ENCODE peak calls at places on chromosomes 11 and 22, in seven cellular contexts. Q is prostate gland, X is cardiac muscle cell, C is astrocyte of the spinal cord, F is colonic mucosa, N is ovary, V is GM23248. Y is an unnamed sample.

GRCh38 chr11:1628506-1629325 is 859 bp upstream of the KRTAP5-5 start:
- DNase-seq in Q (no peak), X (peak; percentile 75), C (peak; percentile 15), F (peak; percentile 63), N (no peak), V (peak; percentile 59), Y (peak; percentile 37)

GRCh38 chr11:129917231-129917630 is 21.9 kb upstream of the NFRKB start:
- DNase-seq in Q (no peak), X (no peak), C (peak; percentile 46), F (no peak), N (no peak), V (peak; percentile 34), Y (no peak)

GRCh38 chr22:26479043-26479791 is 4.4 kb downstream of the HPS4 start:
- DNase-seq in Q (peak; percentile 29), X (no peak), C (no peak), F (no peak), N (no peak), V (no peak), Y (peak; percentile 42)

GRCh38 chr11:111435046-111435698 is 56.1 kb upstream of the POU2AF1 start:
- DNase-seq in Q (peak; percentile 45), X (no peak), C (no peak), F (no peak), N (no peak), V (no peak), Y (no peak)

GRCh38 chr11:3655548-3655947 is 10.6 kb downstream of the ART1 start:
- DNase-seq in Q (no peak), X (no peak), C (no peak), F (no peak), N (no peak), V (no peak), Y (no peak)

GRCh38 chr11:116693206-116694016 is 79.4 kb downstream of the BUD13 start:
- DNase-seq in Q (no peak), X (no peak), C (no peak), F (peak; percentile 69), N (no peak), V (no peak), Y (peak; percentile 92)

GRCh38 chr11:35419713-35420333 is 465 bp upstream of the SLC1A2 start:
- DNase-seq in Q (no peak), X (peak; percentile 13), C (no peak), F (no peak), N (no peak), V (peak; percentile 52), Y (no peak)

GRCh38 chr11:85627332-85627997 is at the start of gene DLG2:
- DNase-seq in Q (peak; percentile 12), X (peak; percentile 46), C (peak; percentile 35), F (peak; percentile 39), N (no peak), V (peak; percentile 79), Y (peak; percentile 38)

GRCh38 chr11:12581923-12582322 is 92.3 kb upstream of the TEAD1 start:
- DNase-seq in Q (no peak), X (peak; percentile 71), C (peak; percentile 81), F (no peak), N (no peak), V (peak; percentile 96), Y (peak; percentile 17)

GRCh38 chr22:42863349-42863911 is 6.4 kb upstream of the ARFGAP3 start:
- DNase-seq in Q (no peak), X (no peak), C (peak; percentile 95), F (no peak), N (no peak), V (peak; percentile 68), Y (no peak)

GRCh38 chr11:85295872-85296271 is 331.3 kb downstream of the DLG2 start:
- DNase-seq in Q (no peak), X (no peak), C (no peak), F (no peak), N (no peak), V (no peak), Y (no peak)

GRCh38 chr11:106858200-106858599 is 160.1 kb downstream of the GUCY1A2 start:
- DNase-seq in Q (no peak), X (no peak), C (no peak), F (no peak), N (no peak), V (no peak), Y (no peak)

GRCh38 chr11:64362339-64362738 is 3.4 kb downstream of the RPS6KA4 start:
- DNase-seq in Q (no peak), X (no peak), C (no peak), F (no peak), N (no peak), V (no peak), Y (no peak)

GRCh38 chr11:64359712-64360402 is 895 bp downstream of the RPS6KA4 start:
- DNase-seq in Q (no peak), X (no peak), C (no peak), F (no peak), N (no peak), V (peak; percentile 16), Y (peak; percentile 42)

GRCh38 chr11:64358907-64359711 is at the start of gene RPS6KA4:
- DNase-seq in Q (peak; percentile 56), X (peak; percentile 84), C (peak; percentile 58), F (peak; percentile 61), N (peak; percentile 60), V (peak; percentile 92), Y (peak; percentile 74)

GRCh38 chr11:64361659-64362058 is 2.7 kb downstream of the RPS6KA4 start:
- DNase-seq in Q (no peak), X (no peak), C (no peak), F (no peak), N (no peak), V (no peak), Y (no peak)

DNA sequence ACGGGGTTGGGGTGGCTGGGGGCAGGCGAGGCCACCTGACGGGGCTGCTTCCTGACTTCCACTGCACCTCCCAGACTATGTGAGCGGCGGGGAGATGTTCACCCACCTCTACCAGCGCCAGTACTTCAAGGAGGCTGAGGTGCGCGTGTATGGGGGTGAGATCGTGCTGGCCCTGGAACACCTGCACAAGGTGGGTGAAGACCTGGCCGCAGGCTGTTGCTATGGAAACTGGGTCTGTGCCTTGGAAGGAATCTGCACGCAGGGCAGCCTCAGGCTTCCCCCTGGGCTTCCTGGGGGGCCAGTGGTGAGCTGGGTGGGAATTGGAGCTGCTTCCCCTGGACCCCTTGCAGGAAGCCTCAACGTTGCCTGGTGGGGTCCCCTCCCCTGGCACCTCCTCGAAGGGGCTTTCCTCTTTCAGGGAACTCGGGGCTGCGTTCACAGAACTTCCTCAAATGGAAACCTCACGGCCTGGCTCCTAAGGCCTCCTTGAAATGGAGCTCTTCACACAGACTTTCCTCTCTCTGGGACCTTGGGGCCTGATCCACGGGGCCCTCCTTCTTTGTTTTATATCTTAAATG is 1.5 kb downstream of the RPS6KA4 start:
- DNase-seq in Q (no peak), X (no peak), C (no peak), F (no peak), N (no peak), V (no peak), Y (no peak)
- H3K4me3 ChIP-seq in Q (peak overlapping the region; percentile 75), X (no peak overlapping the region), C (peak overlapping the region; percentile 56), F (peak overlapping the region; percentile 93), N (no peak overlapping the region), V (no peak overlapping the region), Y (no peak overlapping the region)

GRCh38 chr11:64802370-64803162 is 448 bp downstream of the MAP4K2 start:
- DNase-seq in Q (no peak), X (no peak), C (no peak), F (peak; percentile 38), N (no peak), V (no peak), Y (no peak)

GRCh38 chr11:64803163-64803845 is at the start of gene MAP4K2:
- DNase-seq in Q (peak; percentile 87), X (peak; percentile 93), C (peak; percentile 75), F (peak; percentile 88), N (peak; percentile 90), V (peak; percentile 96), Y (peak; percentile 88)

GRCh38 chr11:64800633-64801464 is 2.2 kb downstream of the MAP4K2 start:
- DNase-seq in Q (no peak), X (no peak), C (no peak), F (no peak), N (no peak), V (no peak), Y (no peak)

GRCh38 chr11:64799925-64800632 is 2.9 kb downstream of the MAP4K2 start:
- DNase-seq in Q (no peak), X (no peak), C (no peak), F (no peak), N (no peak), V (no peak), Y (no peak)

GRCh38 chr11:64801591-64802369 is 1.2 kb downstream of the MAP4K2 start:
- DNase-seq in Q (no peak), X (no peak), C (no peak), F (no peak), N (no peak), V (no peak), Y (no peak)
- H3K4me3 ChIP-seq in Q (no peak overlapping the region), X (no peak overlapping the region), C (peak overlapping the region; percentile 49), F (peak overlapping the region; percentile 46), N (no peak overlapping the region), V (no peak overlapping the region), Y (no peak overlapping the region)

GRCh38 chr11:57651408-57651807 is 1.7 kb upstream of the YPEL4 start:
- DNase-seq in Q (no peak), X (no peak), C (no peak), F (no peak), N (no peak), V (no peak), Y (no peak)

GRCh38 chr11:57649826-57650738 is at the start of gene YPEL4:
- DNase-seq in Q (no peak), X (peak; percentile 63), C (peak; percentile 77), F (no peak), N (peak; percentile 70), V (peak; percentile 88), Y (peak; percentile 51)

GRCh38 chr11:57653162-57653561 is 3.5 kb upstream of the YPEL4 start:
- DNase-seq in Q (no peak), X (no peak), C (no peak), F (no peak), N (no peak), V (no peak), Y (no peak)

GRCh38 chr11:57648791-57649735 is 649 bp downstream of the YPEL4 start:
- DNase-seq in Q (no peak), X (peak; percentile 37), C (no peak), F (no peak), N (no peak), V (peak; percentile 68), Y (no peak)

GRCh38 chr11:57650739-57651090 is 1.0 kb upstream of the YPEL4 start:
- DNase-seq in Q (no peak), X (no peak), C (no peak), F (no peak), N (no peak), V (no peak), Y (no peak)
- H3K4me3 ChIP-seq in Q (no peak overlapping the region), X (peak overlapping the region; percentile 26), C (no peak overlapping the region), F (no peak overlapping the region), N (no peak overlapping the region), V (no peak overlapping the region), Y (no peak overlapping the region)

DNA sequence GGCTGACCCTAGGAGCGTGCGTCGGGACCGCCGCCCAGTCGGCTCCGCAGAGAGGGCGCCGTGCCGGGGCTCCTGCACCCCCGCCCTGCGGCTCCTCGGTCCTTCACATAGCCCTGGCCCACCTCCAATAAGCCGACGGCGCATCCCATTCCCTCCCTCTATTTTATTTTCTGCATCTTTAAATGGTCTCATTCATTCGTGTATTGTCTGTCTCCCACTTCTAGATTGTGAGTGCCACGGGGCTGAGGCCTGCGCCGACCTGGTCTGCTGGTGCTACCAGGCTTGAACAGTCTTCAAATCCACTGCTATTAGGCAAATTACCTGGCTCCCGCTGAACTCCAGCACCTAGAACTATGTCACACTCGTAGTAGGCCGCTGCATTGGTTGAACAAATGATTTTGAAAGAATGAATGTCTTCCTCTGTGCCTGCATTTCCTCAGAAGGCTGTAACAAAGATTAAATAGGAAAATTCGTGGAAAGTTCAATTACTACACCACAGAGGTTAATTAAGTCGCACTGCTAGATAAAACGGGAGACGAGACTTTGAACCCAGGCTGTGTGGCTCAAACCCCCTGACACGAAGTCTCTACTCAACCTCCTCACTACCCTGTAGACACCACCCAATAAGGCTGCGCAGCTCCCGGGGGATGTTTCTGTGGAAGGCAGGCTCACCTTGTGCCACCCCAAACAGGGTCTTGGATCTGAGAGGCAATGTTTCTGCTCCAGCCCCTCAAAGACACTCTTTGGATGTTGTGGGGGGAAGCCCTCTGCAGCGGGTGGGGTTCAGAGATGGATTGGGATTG is 1.2 kb upstream of the PPP1R14B start:
- DNase-seq in Q (no peak), X (no peak), C (no peak), F (no peak), N (no peak), V (no peak), Y (peak; percentile 72)
- H3K4me3 ChIP-seq in Q (peak overlapping the region; percentile 52), X (peak overlapping the region; percentile 48), C (peak overlapping the region; percentile 31), F (peak overlapping the region; percentile 59), N (peak overlapping the region; percentile 64), V (peak overlapping the region; percentile 94), Y (peak overlapping the region; percentile 48)